ENCODE peak calls at places on chromosomes 6 and 20, in six cellular contexts. E is GM23248, U is Caco-2, S is IMR-90, Y is Peyer's patch, X is heart right ventricle. J is an unnamed sample. For H3K4me1 and H3K27me3, the result is how much of the 10 kb centered on the place peaks cover.

GRCh38 chr6:108697646-108698161 is 137.0 kb downstream of the FOXO3 start:
- DNase-seq in U (no peak), X (no peak), Y (no peak), S (no peak), E (peak), J (no peak)

GRCh38 chr6:90719321-90720195 is 132.7 kb upstream of the MAP3K7 start:
- DNase-seq in S (no peak), U (no peak), E (no peak), Y (no peak), X (no peak), J (no peak)

GRCh38 chr20:21017381-21018085 is 88.6 kb downstream of the LINC00237 start:
- DNase-seq in S (no peak), Y (no peak), U (peak), X (no peak), E (no peak), J (no peak)

GRCh38 chr6:160036790-160037206 is 67.9 kb downstream of the IGF2R start:
- DNase-seq in X (peak), S (peak), U (no peak), Y (no peak), E (peak), J (no peak)

GRCh38 chr6:158194487-158195280 is 26.5 kb downstream of the GTF2H5 start:
- DNase-seq in E (no peak), S (no peak), Y (no peak), X (no peak), U (no peak), J (no peak)

GRCh38 chr6:37036146-37036545 is 30.7 kb downstream of the FGD2 start:
- DNase-seq in S (no peak), X (no peak), Y (no peak), E (no peak), U (no peak), J (no peak)

GRCh38 chr6:36809933-36810844 is 29.1 kb downstream of the CPNE5 start:
- DNase-seq in Y (no peak), X (no peak), S (no peak), U (peak), E (no peak), J (no peak)

GRCh38 chr20:38523697-38524096 is 51.1 kb downstream of the RALGAPB start:
- DNase-seq in S (peak), E (peak), X (no peak), Y (no peak), U (no peak), J (no peak)

GRCh38 chr20:10306440-10307358 is 88.1 kb downstream of the SNAP25 start:
- DNase-seq in E (peak), U (no peak), X (no peak), Y (no peak), S (peak), J (no peak)

GRCh38 chr20:64156136-64156885 is 7.9 kb upstream of the MYT1 start:
- DNase-seq in U (no peak), X (no peak), E (no peak), S (no peak), Y (no peak), J (no peak)

GRCh38 chr6:44627091-44627878 is 239.8 kb downstream of the CDC5L start:
- DNase-seq in S (no peak), E (no peak), Y (no peak), U (no peak), X (no peak), J (no peak)

GRCh38 chr20:9838378-9839295 is at the start of gene PAK5:
- DNase-seq in S (peak), E (peak), X (peak), Y (no peak), U (peak), J (peak)

GRCh38 chr6:100573169-100573568 is 108.4 kb upstream of the SIM1 start:
- DNase-seq in E (peak), S (peak), X (no peak), Y (no peak), U (peak), J (no peak)

GRCh38 chr6:139137716-139138115 is 2.8 kb downstream of the HECA start:
- DNase-seq in S (no peak), Y (no peak), U (no peak), X (no peak), E (peak), J (no peak)

GRCh38 chr6:139146317-139146726 is 11.4 kb downstream of the HECA start:
- DNase-seq in X (no peak), Y (peak), S (no peak), U (no peak), E (no peak), J (no peak)

GRCh38 chr6:139145661-139146060 is 10.8 kb downstream of the HECA start:
- DNase-seq in U (no peak), Y (no peak), S (no peak), E (no peak), X (no peak), J (no peak)

GRCh38 chr6:139144490-139145085 is 9.7 kb downstream of the HECA start:
- DNase-seq in X (no peak), S (no peak), U (no peak), Y (peak), E (no peak), J (no peak)

GRCh38 chr6:139142267-139142666 is 7.4 kb downstream of the HECA start:
- DNase-seq in E (no peak), U (no peak), X (no peak), S (no peak), Y (no peak), J (no peak)
- H3K4me1 ChIP-seq in E (under half), U (under half), X (under half), S (under half), Y (under half), J (under half)

DNA sequence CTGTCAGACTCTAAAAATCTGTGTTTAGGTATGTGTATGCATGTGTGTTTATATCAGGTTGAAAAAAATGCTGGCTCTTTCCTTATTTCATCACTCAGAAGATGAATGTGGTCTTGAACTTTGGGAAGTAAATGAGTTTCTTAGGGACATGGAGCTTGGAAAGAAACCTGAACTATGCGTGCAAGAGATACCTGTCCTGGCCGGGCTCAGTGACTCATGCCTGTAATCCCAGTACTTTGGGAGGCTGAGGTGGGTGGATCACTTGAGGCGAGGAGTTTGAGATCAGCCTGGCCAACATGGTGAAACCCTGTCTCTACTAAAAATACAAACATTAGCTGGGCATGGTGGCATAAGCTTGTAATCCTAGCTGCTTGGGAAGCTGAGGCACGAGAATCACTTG is 4.4 kb upstream of the GLP1R start:
- DNase-seq in X (no peak), S (no peak), U (no peak), Y (no peak), E (no peak), J (no peak)
- H3K27me3 ChIP-seq in X (under half), S (under half), U (under half), Y (under half), E (under half), J (under half)

GRCh38 chr20:47358052-47358671 is 1.7 kb upstream of the ZMYND8 start:
- DNase-seq in S (no peak), E (no peak), X (peak), Y (no peak), U (no peak), J (no peak)
- H3K4me1 ChIP-seq in S (half or more), E (half or more), X (half or more), Y (half or more), U (half or more), J (half or more)

GRCh38 chr6:84776392-84776791 is 12.0 kb upstream of the TBX18 start:
- DNase-seq in U (no peak), Y (no peak), E (no peak), X (no peak), S (no peak), J (no peak)
- H3K27me3 ChIP-seq in U (under half), Y (under half), E (under half), X (half or more), S (under half), J (under half)

GRCh38 chr6:144898052-144898689 is 613.0 kb downstream of the UTRN start:
- DNase-seq in X (no peak), E (peak), S (peak), Y (no peak), U (no peak), J (no peak)

GRCh38 chr6:144901412-144901811 is 616.3 kb downstream of the UTRN start:
- DNase-seq in Y (no peak), U (no peak), S (no peak), E (no peak), X (no peak), J (no peak)

GRCh38 chr6:144897441-144897921 is 612.3 kb downstream of the UTRN start:
- DNase-seq in S (peak), E (peak), X (no peak), U (no peak), Y (no peak), J (no peak)

GRCh38 chr6:144898741-144899140 is 613.6 kb downstream of the UTRN start:
- DNase-seq in S (no peak), Y (no peak), U (no peak), E (peak), X (no peak), J (no peak)

GRCh38 chr6:144899161-144899560 is 614.0 kb downstream of the UTRN start:
- DNase-seq in U (no peak), X (no peak), Y (no peak), E (peak), S (peak), J (no peak)
- H3K4me1 ChIP-seq in U (under half), X (under half), Y (under half), E (under half), S (under half), J (under half)

DNA sequence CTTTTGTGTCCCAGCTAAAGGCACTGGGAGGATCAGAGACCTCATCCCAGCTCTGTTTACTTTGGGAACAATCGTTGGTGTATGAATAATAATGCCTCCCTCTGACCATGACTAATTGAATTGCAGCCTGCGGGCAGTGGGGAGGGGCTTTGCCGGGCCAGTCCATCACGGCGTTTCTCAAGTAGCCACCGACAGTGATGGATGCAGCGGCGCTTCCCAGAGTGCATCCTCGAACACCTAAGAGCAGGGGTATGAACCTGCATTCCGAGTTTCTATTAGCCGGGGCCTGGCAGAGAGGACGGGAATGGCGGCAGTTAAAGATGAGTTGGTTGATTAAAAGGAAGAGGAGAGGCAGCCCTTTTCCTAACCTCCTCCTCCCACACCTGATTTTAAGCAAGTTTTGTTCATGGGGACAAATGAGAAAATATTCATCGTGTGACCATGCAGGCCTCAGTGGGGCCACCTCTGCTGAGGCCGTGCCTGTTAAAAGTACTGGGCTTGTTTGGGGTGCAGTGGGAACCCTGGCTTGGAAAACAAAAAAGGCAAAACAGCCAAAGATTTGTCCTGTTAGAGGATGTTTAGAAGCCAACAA is 154.1 kb downstream of the FOXA2 start:
- DNase-seq in S (no peak), X (no peak), U (no peak), E (no peak), Y (no peak), J (no peak)
- H3K27me3 ChIP-seq in S (under half), X (under half), U (under half), E (under half), Y (under half), J (under half)

GRCh38 chr6:53731906-53732636 is 62.7 kb upstream of the LRRC1 start:
- DNase-seq in E (no peak), S (no peak), Y (no peak), U (no peak), X (no peak), J (no peak)
- H3K4me1 ChIP-seq in E (under half), S (under half), Y (under half), U (half or more), X (under half), J (under half)

GRCh38 chr6:10407018-10407673 is 7.7 kb downstream of the TFAP2A start:
- DNase-seq in E (no peak), S (no peak), U (no peak), Y (no peak), X (no peak), J (no peak)

GRCh38 chr6:10407674-10408054 is 7.2 kb downstream of the TFAP2A start:
- DNase-seq in U (no peak), X (no peak), E (no peak), S (no peak), Y (no peak), J (no peak)

GRCh38 chr6:10404107-10404798 is 10.6 kb downstream of the TFAP2A start:
- DNase-seq in E (peak), U (peak), Y (peak), S (peak), X (peak), J (peak)

GRCh38 chr6:10404799-10405524 is 9.9 kb downstream of the TFAP2A start:
- DNase-seq in Y (no peak), E (no peak), X (no peak), S (no peak), U (peak), J (no peak)

DNA sequence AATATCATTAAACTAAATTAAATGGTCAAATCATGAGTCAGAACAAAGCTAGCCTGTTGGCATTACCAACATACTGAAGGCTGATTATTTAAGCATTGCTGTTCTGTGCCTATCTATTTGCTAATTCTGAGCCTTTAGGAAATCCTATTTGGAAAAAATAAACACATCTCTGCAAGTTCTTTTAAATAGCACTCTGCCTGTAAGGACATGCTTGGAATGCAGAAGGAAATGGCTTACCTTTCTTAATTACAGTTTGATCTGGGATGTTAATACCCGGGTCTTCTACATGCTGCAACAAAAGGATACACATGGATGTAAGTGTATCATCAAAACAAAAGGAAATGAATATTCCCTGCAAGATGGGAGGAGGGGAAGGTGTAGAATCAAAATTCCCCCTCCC is 8.3 kb downstream of the TFAP2A start:
- DNase-seq in Y (no peak), E (no peak), X (no peak), S (no peak), U (no peak), J (no peak)
- H3K27me3 ChIP-seq in Y (under half), E (under half), X (half or more), S (under half), U (under half), J (under half)